ENCODE peak calls at places on chromosomes 3 and 15, in nine cellular contexts. Y, W, O, Z, F, S, L, R and E are unnamed samples.

GRCh38 chr3:15557511-15557946 is 36.0 kb upstream of the COLQ start:
- DNase-seq in Y (peak), W (peak), O (no peak), Z (peak), F (peak), S (peak), L (peak), R (peak), E (peak)

GRCh38 chr3:57956833-57957174 is 51.4 kb upstream of the FLNB start:
- DNase-seq in Y (no peak), W (no peak), O (no peak), Z (no peak), F (no peak), S (no peak), L (no peak), R (no peak), E (no peak)

GRCh38 chr3:131081224-131081623 is 54.5 kb downstream of the NEK11 start:
- DNase-seq in Y (no peak), W (no peak), O (no peak), Z (no peak), F (no peak), S (peak), L (no peak), R (no peak), E (no peak)

GRCh38 chr3:30578479-30578878 is 27.9 kb upstream of the TGFBR2 start:
- DNase-seq in Y (peak), W (no peak), O (peak), Z (peak), F (peak), S (peak), L (no peak), R (peak), E (peak)

GRCh38 chr15:55816017-55816416 is 73.1 kb upstream of the PRTG start:
- DNase-seq in Y (no peak), W (no peak), O (no peak), Z (no peak), F (no peak), S (peak), L (no peak), R (no peak), E (no peak)

GRCh38 chr3:126508539-126508938 is 9.0 kb downstream of the UROC1 start:
- DNase-seq in Y (no peak), W (no peak), O (no peak), Z (no peak), F (no peak), S (no peak), L (no peak), R (peak), E (no peak)

GRCh38 chr15:79184465-79184892 is 93.9 kb upstream of the RASGRF1 start:
- DNase-seq in Y (peak), W (peak), O (peak), Z (peak), F (peak), S (peak), L (peak), R (peak), E (peak)

GRCh38 chr3:194905696-194906095 is 220.0 kb downstream of the FAM43A start:
- DNase-seq in Y (no peak), W (no peak), O (no peak), Z (peak), F (no peak), S (peak), L (no peak), R (no peak), E (no peak)

GRCh38 chr15:84871428-84871985 is 13.0 kb upstream of the SLC28A1 start:
- DNase-seq in Y (no peak), W (no peak), O (no peak), Z (no peak), F (no peak), S (no peak), L (no peak), R (no peak), E (no peak)

GRCh38 chr15:29821416-29822099 is 710 bp downstream of the TJP1 start:
- DNase-seq in Y (peak), W (peak), O (peak), Z (peak), F (peak), S (peak), L (no peak), R (peak), E (peak)

GRCh38 chr3:99751649-99752048 is 66.0 kb upstream of the CMSS1 start:
- DNase-seq in Y (no peak), W (peak), O (no peak), Z (peak), F (peak), S (peak), L (no peak), R (no peak), E (no peak)

GRCh38 chr3:152183473-152183872 is 85.3 kb upstream of the MBNL1 start:
- DNase-seq in Y (peak), W (peak), O (peak), Z (peak), F (no peak), S (peak), L (peak), R (peak), E (peak)

GRCh38 chr3:115808239-115808638 is 184.9 kb downstream of the GAP43 start:
- DNase-seq in Y (no peak), W (no peak), O (no peak), Z (no peak), F (no peak), S (peak), L (no peak), R (no peak), E (no peak)

GRCh38 chr3:54572197-54572895 is 355.5 kb downstream of the LRTM1 start:
- DNase-seq in Y (no peak), W (no peak), O (no peak), Z (no peak), F (no peak), S (peak), L (no peak), R (no peak), E (no peak)

GRCh38 chr15:42092666-42093445 is 1.5 kb downstream of the PLA2G4D start:
- DNase-seq in Y (no peak), W (no peak), O (peak), Z (no peak), F (no peak), S (no peak), L (no peak), R (no peak), E (no peak)

GRCh38 chr3:4684117-4684516 is 191.0 kb downstream of the ITPR1 start:
- DNase-seq in Y (no peak), W (no peak), O (no peak), Z (no peak), F (no peak), S (no peak), L (no peak), R (no peak), E (no peak)

GRCh38 chr3:78718707-78719106 is 1049.1 kb downstream of the ROBO1 start:
- DNase-seq in Y (no peak), W (no peak), O (no peak), Z (no peak), F (no peak), S (no peak), L (no peak), R (no peak), E (no peak)

GRCh38 chr3:9955067-9955502 is 2.9 kb upstream of the PRRT3 start:
- DNase-seq in Y (peak), W (no peak), O (no peak), Z (no peak), F (no peak), S (peak), L (no peak), R (no peak), E (no peak)

GRCh38 chr15:40097968-40098476 is 10.7 kb downstream of the BMF start:
- DNase-seq in Y (no peak), W (peak), O (peak), Z (peak), F (no peak), S (peak), L (no peak), R (no peak), E (peak)

GRCh38 chr3:111735912-111736311 is 123.2 kb upstream of the PHLDB2 start:
- DNase-seq in Y (no peak), W (no peak), O (no peak), Z (no peak), F (no peak), S (peak), L (no peak), R (no peak), E (no peak)

GRCh38 chr3:28972921-28973320 is 307.9 kb upstream of the RBMS3 start:
- DNase-seq in Y (no peak), W (no peak), O (no peak), Z (no peak), F (no peak), S (peak), L (no peak), R (no peak), E (no peak)

GRCh38 chr3:22980346-22980745 is 222.8 kb upstream of the UBE2E2 start:
- DNase-seq in Y (peak), W (no peak), O (no peak), Z (peak), F (no peak), S (peak), L (no peak), R (no peak), E (no peak)

GRCh38 chr3:146594843-146595482 is 10.2 kb downstream of the PLSCR5 start:
- DNase-seq in Y (no peak), W (peak), O (no peak), Z (no peak), F (no peak), S (peak), L (peak), R (peak), E (no peak)

GRCh38 chr3:26714485-26714884 is 91.9 kb downstream of the LRRC3B start:
- DNase-seq in Y (no peak), W (no peak), O (no peak), Z (no peak), F (no peak), S (no peak), L (no peak), R (no peak), E (no peak)

GRCh38 chr3:26721047-26721446 is 98.5 kb downstream of the LRRC3B start:
- DNase-seq in Y (no peak), W (no peak), O (no peak), Z (no peak), F (no peak), S (no peak), L (no peak), R (no peak), E (no peak)

GRCh38 chr3:26718295-26718694 is 95.7 kb downstream of the LRRC3B start:
- DNase-seq in Y (no peak), W (no peak), O (no peak), Z (no peak), F (no peak), S (no peak), L (no peak), R (no peak), E (no peak)

GRCh38 chr3:26719148-26719547 is 96.6 kb downstream of the LRRC3B start:
- DNase-seq in Y (no peak), W (no peak), O (no peak), Z (no peak), F (no peak), S (no peak), L (no peak), R (no peak), E (no peak)
- H3K27ac ChIP-seq in Y (no peak), W (no peak), O (no peak), Z (no peak), F (no peak), S (no peak), L (no peak), R (no peak), E (no peak)

GRCh38 chr15:80530737-80531365 is 126.7 kb downstream of the ARNT2 start:
- DNase-seq in Y (no peak), W (no peak), O (no peak), Z (no peak), F (no peak), S (peak), L (no peak), R (no peak), E (no peak)
- H3K4me3 ChIP-seq in Y (no peak), W (no peak), O (no peak), Z (no peak), F (no peak), S (no peak), L (no peak), R (no peak), E (no peak)

GRCh38 chr3:170232266-170232665 is 10.0 kb downstream of the PRKCI start:
- DNase-seq in Y (no peak), W (no peak), O (no peak), Z (no peak), F (no peak), S (peak), L (no peak), R (no peak), E (no peak)
- H3K27ac ChIP-seq in Y (no peak), W (no peak), O (no peak), Z (no peak), F (no peak), S (no peak), L (no peak), R (peak), E (no peak)

GRCh38 chr3:149460123-149460522 is 14.4 kb upstream of the TM4SF4 start:
- DNase-seq in Y (no peak), W (no peak), O (peak), Z (no peak), F (no peak), S (peak), L (no peak), R (no peak), E (peak)

GRCh38 chr3:149462051-149462450 is 12.4 kb upstream of the TM4SF4 start:
- DNase-seq in Y (no peak), W (no peak), O (no peak), Z (no peak), F (no peak), S (no peak), L (no peak), R (no peak), E (no peak)

GRCh38 chr3:149463921-149464320 is 10.6 kb upstream of the TM4SF4 start:
- DNase-seq in Y (no peak), W (no peak), O (no peak), Z (no peak), F (no peak), S (no peak), L (no peak), R (no peak), E (no peak)

GRCh38 chr3:149464706-149465328 is 9.7 kb upstream of the TM4SF4 start:
- DNase-seq in Y (no peak), W (no peak), O (no peak), Z (no peak), F (no peak), S (no peak), L (no peak), R (no peak), E (no peak)

DNA sequence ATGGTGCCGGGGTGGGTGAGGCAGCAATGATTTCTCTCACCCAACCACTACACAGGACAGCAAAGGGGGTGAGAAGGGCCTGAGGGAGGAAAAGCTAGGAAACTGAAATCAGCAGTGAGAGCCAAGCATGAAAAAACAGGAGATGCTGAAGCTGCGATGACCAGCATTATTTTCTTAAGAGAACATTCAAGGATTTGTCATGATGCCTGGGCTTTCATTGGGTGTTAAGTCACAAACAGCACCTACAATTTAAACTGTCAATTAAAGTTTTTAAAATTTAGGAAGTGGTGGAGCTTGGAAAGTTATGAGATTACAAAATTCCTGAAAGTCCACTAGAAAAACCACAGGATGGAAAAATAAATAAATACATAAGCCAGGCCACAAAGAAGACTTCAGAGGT is 11.8 kb upstream of the TM4SF4 start:
- DNase-seq in Y (no peak), W (no peak), O (no peak), Z (peak), F (no peak), S (no peak), L (no peak), R (no peak), E (no peak)
- H3K4me3 ChIP-seq in Y (no peak), W (no peak), O (no peak), Z (no peak), F (no peak), S (no peak), L (no peak), R (no peak), E (no peak)

DNA sequence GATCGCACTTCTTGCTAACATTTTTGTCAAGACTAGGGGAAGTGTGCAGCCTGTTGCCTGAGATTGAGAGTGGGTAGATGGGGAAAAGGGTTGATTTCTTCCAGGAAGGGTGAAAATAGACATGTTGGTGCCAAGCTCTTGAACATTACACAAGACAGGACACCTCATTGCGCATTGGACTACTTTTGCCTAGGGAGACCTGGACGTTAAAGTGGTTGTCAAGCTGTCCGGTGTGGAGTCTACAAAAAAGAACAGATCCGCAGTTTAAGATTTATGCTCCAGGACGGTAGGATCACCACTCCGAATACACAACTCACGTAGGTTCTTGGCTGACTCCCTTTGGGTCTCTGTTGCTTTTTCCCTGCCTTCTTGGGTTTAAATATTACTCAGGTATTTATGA is 56.3 kb upstream of the LRIG1 start:
- DNase-seq in Y (no peak), W (no peak), O (no peak), Z (no peak), F (no peak), S (no peak), L (no peak), R (no peak), E (no peak)
- H3K27ac ChIP-seq in Y (no peak), W (no peak), O (no peak), Z (no peak), F (no peak), S (no peak), L (no peak), R (no peak), E (peak)

DNA sequence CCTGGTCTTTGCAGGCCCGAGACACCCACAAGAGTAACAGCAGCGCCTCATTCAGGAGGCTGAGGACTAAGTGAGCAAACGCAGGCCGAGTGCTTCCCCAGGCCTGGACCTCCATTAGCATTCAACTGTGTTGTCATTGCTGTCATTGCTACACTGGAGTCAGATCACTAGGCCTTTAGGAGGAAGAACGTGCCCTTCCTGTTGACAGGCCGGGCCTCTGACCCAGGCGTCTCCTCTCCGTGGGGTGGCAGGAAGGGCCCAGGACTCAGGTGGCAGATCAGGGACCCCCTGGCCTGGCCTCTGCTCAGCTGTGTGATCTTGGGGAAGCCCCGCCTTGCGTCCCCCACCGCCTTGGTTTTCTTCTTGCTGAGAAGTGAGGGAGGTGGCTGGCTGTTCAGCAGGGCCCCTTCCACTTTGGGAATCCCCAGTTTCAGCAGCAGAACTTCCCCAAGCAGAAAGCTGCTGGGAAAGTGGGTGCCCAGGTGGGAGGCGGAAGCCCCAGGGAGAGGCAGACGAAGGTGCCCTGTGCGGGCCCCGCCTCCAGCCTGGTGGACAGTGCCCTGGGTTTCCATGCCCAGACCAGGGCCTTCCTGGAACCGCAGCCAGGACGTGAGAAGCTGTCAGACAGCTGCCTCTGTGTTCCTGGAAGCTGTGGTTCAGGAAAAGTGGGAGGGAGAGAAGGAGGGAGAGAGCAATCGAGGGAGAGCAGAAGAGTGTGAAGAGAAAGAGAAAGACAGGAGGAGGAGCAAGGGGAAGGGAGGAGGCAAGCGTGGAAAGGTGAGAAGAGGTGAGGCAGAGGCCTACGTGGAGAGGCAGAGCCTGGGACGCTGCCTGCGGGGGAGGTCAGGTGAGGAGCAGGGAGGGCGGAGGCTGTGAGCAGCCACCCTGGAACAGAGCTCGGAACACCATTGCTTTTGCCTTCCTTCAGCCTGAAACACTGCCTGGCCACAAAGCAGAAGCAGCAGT is 18.9 kb downstream of the ZDHHC19 start:
- DNase-seq in Y (peak), W (no peak), O (no peak), Z (no peak), F (no peak), S (no peak), L (peak), R (no peak), E (no peak)
- H3K4me3 ChIP-seq in Y (no peak), W (no peak), O (no peak), Z (no peak), F (no peak), S (no peak), L (no peak), R (no peak), E (no peak)

GRCh38 chr3:11566916-11567315 is 76.8 kb downstream of the VGLL4 start:
- DNase-seq in Y (no peak), W (no peak), O (no peak), Z (no peak), F (no peak), S (no peak), L (no peak), R (no peak), E (no peak)
- H3K27ac ChIP-seq in Y (no peak), W (peak), O (no peak), Z (peak), F (no peak), S (no peak), L (no peak), R (peak), E (no peak)

DNA sequence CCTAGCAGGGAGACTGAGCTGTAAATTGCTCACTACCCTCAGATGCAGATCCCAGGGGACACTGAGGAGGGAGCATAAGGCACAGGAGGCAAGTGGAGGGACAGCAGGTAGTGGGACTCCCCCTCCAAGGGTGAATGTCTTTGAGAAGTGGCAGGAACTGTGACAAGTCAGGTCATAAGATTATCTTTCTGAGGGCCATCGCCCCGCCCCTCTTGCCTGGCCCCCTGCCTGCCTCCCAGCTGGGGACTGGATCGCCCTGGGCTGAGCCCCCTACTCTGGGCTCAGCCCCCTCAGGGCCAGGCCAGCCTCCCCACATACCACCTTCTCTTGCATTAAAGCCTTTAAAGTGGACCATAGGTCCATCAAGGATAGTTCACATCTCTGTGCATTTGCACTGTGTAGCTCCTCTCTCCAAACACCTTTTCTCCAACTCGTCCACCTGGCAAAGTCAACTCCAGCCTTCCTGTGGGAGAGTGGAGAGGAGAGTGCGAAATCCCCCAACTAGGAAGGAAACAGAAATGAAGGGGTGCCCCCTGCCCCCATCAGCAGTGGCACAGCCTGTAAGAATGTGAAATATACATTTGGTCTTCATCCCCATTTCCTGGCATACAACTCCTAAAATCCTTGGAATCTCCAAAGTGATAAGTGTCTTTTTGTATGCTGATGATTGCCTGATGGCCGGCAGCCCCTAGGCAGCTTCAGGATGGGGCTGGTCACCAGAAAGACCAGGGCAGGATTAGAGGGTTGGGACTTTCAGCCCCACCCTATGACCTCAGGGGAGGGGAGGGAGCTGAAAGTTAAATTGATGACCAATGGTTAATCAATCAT is 14.7 kb downstream of the PIF1 start:
- DNase-seq in Y (no peak), W (no peak), O (no peak), Z (no peak), F (no peak), S (no peak), L (no peak), R (no peak), E (no peak)
- H3K4me3 ChIP-seq in Y (no peak), W (no peak), O (no peak), Z (no peak), F (no peak), S (no peak), L (no peak), R (no peak), E (no peak)